ENCODE peak calls at places on chromosomes 1 and 21, in seven cellular contexts. N, T, C, J, D, R and G are unnamed samples.

GRCh38 chr1:244840219-244840794 is 4.8 kb downstream of the COX20 start:
- DNase-seq in N (no peak), T (no peak), C (no peak), J (no peak), D (no peak), R (no peak), G (no peak)

GRCh38 chr1:54121482-54122130 is 31.2 kb downstream of the CDCP2 start:
- DNase-seq in N (peak), T (peak), C (peak), J (no peak), D (peak), R (peak), G (peak)

GRCh38 chr1:37498872-37499617 is 15.5 kb downstream of the MEAF6 start:
- DNase-seq in N (no peak), T (no peak), C (no peak), J (no peak), D (no peak), R (no peak), G (no peak)

GRCh38 chr1:205458777-205459566 is 3.1 kb upstream of the BLACAT1 start:
- DNase-seq in N (no peak), T (peak), C (peak), J (no peak), D (peak), R (no peak), G (no peak)

GRCh38 chr1:160085686-160086089 is 4.3 kb downstream of the KCNJ9 start:
- DNase-seq in N (peak), T (peak), C (peak), J (peak), D (peak), R (peak), G (peak)

GRCh38 chr1:14010431-14010830 is 310.4 kb downstream of the PRDM2 start:
- DNase-seq in N (no peak), T (no peak), C (no peak), J (no peak), D (no peak), R (no peak), G (no peak)

GRCh38 chr1:223748405-223748772 is 36.0 kb downstream of the CAPN2 start:
- DNase-seq in N (no peak), T (no peak), C (no peak), J (no peak), D (no peak), R (no peak), G (no peak)

GRCh38 chr1:246726881-246727280 is 2.7 kb downstream of the SCCPDH start:
- DNase-seq in N (no peak), T (no peak), C (no peak), J (no peak), D (no peak), R (no peak), G (no peak)

GRCh38 chr1:117556976-117557375 is 48.9 kb upstream of the TENT5C start:
- DNase-seq in N (no peak), T (no peak), C (no peak), J (no peak), D (no peak), R (no peak), G (no peak)

GRCh38 chr21:36184561-36184960 is 27.9 kb downstream of the DOP1B start:
- DNase-seq in N (peak), T (no peak), C (no peak), J (no peak), D (no peak), R (no peak), G (no peak)

GRCh38 chr1:20574686-20575543 is 14.0 kb upstream of the CDA start:
- DNase-seq in N (peak), T (peak), C (peak), J (peak), D (peak), R (no peak), G (peak)

GRCh38 chr1:66265796-66266195 is 268.2 kb upstream of the SGIP1 start:
- DNase-seq in N (no peak), T (no peak), C (no peak), J (no peak), D (no peak), R (no peak), G (no peak)

GRCh38 chr21:25373126-25374082 is 233.9 kb downstream of the MRPL39 start:
- DNase-seq in N (no peak), T (no peak), C (no peak), J (no peak), D (no peak), R (no peak), G (no peak)

GRCh38 chr1:53413175-53414001 is 45.8 kb upstream of the DMRTB1 start:
- DNase-seq in N (no peak), T (peak), C (no peak), J (no peak), D (no peak), R (peak), G (peak)

GRCh38 chr1:227440167-227440566 is 121.9 kb upstream of the CDC42BPA start:
- DNase-seq in N (no peak), T (no peak), C (no peak), J (no peak), D (no peak), R (no peak), G (no peak)

GRCh38 chr1:85258536-85259117 is 835 bp downstream of the C1orf52 start:
- DNase-seq in N (no peak), T (no peak), C (no peak), J (no peak), D (no peak), R (no peak), G (no peak)

GRCh38 chr21:43985690-43986251 is 26.3 kb upstream of the TRAPPC10 start:
- DNase-seq in N (peak), T (no peak), C (no peak), J (no peak), D (no peak), R (no peak), G (no peak)